ENCODE peak calls at places on chromosomes 2 and 18, in six cellular contexts. One of them, this sample, is unnamed.
A peak's percentile ranks its signal among the peaks of the same experiment; 100 is the strongest.

GRCh38 chr2:240184656-240185055 is 44.2 kb upstream of the OTOS start:
- DNase-seq in foreskin fibroblast: no peak
- DNase-seq in stomach: no peak
- DNase-seq in Peyer's patch: no peak
- DNase-seq in fibroblast of the aortic adventitia: no peak
- DNase-seq in fibroblast of mammary gland: no peak
- DNase-seq in this sample: no peak

GRCh38 chr2:62293490-62294212 is 97.7 kb downstream of the B3GNT2 start:
- DNase-seq in foreskin fibroblast: no peak
- DNase-seq in stomach: peak; percentile 93
- DNase-seq in Peyer's patch: peak; percentile 86
- DNase-seq in fibroblast of the aortic adventitia: peak; percentile 33
- DNase-seq in fibroblast of mammary gland: peak; percentile 23
- DNase-seq in this sample: no peak

GRCh38 chr2:59706729-59707128 is 846.7 kb downstream of the BCL11A start:
- DNase-seq in foreskin fibroblast: no peak
- DNase-seq in stomach: no peak
- DNase-seq in Peyer's patch: no peak
- DNase-seq in fibroblast of the aortic adventitia: no peak
- DNase-seq in fibroblast of mammary gland: no peak
- DNase-seq in this sample: no peak

GRCh38 chr2:240611601-240612210 is 13.6 kb upstream of the GPR35 start:
- DNase-seq in foreskin fibroblast: no peak
- DNase-seq in stomach: no peak
- DNase-seq in Peyer's patch: peak; percentile 22
- DNase-seq in fibroblast of the aortic adventitia: no peak
- DNase-seq in fibroblast of mammary gland: no peak
- DNase-seq in this sample: no peak

GRCh38 chr18:21242141-21243040 is at the start of gene GREB1L:
- DNase-seq in foreskin fibroblast: peak; percentile 71
- DNase-seq in stomach: peak; percentile 63
- DNase-seq in Peyer's patch: peak; percentile 78
- DNase-seq in fibroblast of the aortic adventitia: peak; percentile 22
- DNase-seq in fibroblast of mammary gland: peak; percentile 59
- DNase-seq in this sample: peak; percentile 60

GRCh38 chr18:79133724-79134123 is 64.5 kb downstream of the ATP9B start:
- DNase-seq in foreskin fibroblast: no peak
- DNase-seq in stomach: no peak
- DNase-seq in Peyer's patch: no peak
- DNase-seq in fibroblast of the aortic adventitia: no peak
- DNase-seq in fibroblast of mammary gland: no peak
- DNase-seq in this sample: no peak

GRCh38 chr2:153890572-153890971 is 18.9 kb downstream of the GALNT13 start:
- DNase-seq in foreskin fibroblast: no peak
- DNase-seq in stomach: no peak
- DNase-seq in Peyer's patch: no peak
- DNase-seq in fibroblast of the aortic adventitia: no peak
- DNase-seq in fibroblast of mammary gland: no peak
- DNase-seq in this sample: no peak

GRCh38 chr2:150474326-150475074 is 13.0 kb downstream of the RND3 start:
- DNase-seq in foreskin fibroblast: peak; percentile 46
- DNase-seq in stomach: no peak
- DNase-seq in Peyer's patch: no peak
- DNase-seq in fibroblast of the aortic adventitia: peak; percentile 33
- DNase-seq in fibroblast of mammary gland: no peak
- DNase-seq in this sample: no peak

GRCh38 chr2:10226032-10226724 is 76.5 kb upstream of the HPCAL1 start:
- DNase-seq in foreskin fibroblast: no peak
- DNase-seq in stomach: no peak
- DNase-seq in Peyer's patch: peak; percentile 64
- DNase-seq in fibroblast of the aortic adventitia: no peak
- DNase-seq in fibroblast of mammary gland: no peak
- DNase-seq in this sample: no peak

GRCh38 chr2:46979611-46980010 is 64.0 kb upstream of the MCFD2 start:
- DNase-seq in foreskin fibroblast: no peak
- DNase-seq in stomach: no peak
- DNase-seq in Peyer's patch: no peak
- DNase-seq in fibroblast of the aortic adventitia: no peak
- DNase-seq in fibroblast of mammary gland: no peak
- DNase-seq in this sample: no peak

GRCh38 chr2:11467126-11467649 is 1.2 kb upstream of the E2F6 start:
- DNase-seq in foreskin fibroblast: no peak
- DNase-seq in stomach: no peak
- DNase-seq in Peyer's patch: no peak
- DNase-seq in fibroblast of the aortic adventitia: no peak
- DNase-seq in fibroblast of mammary gland: no peak
- DNase-seq in this sample: no peak

GRCh38 chr2:46269545-46270273 is 27.5 kb upstream of the EPAS1 start:
- DNase-seq in foreskin fibroblast: peak; percentile 11
- DNase-seq in stomach: no peak
- DNase-seq in Peyer's patch: no peak
- DNase-seq in fibroblast of the aortic adventitia: no peak
- DNase-seq in fibroblast of mammary gland: peak; percentile 79
- DNase-seq in this sample: no peak

GRCh38 chr2:16284941-16285625 is 344.7 kb downstream of the MYCN start:
- DNase-seq in foreskin fibroblast: no peak
- DNase-seq in stomach: no peak
- DNase-seq in Peyer's patch: no peak
- DNase-seq in fibroblast of the aortic adventitia: no peak
- DNase-seq in fibroblast of mammary gland: no peak
- DNase-seq in this sample: no peak

GRCh38 chr2:47506024-47506423 is 103.1 kb downstream of the MSH2 start:
- DNase-seq in foreskin fibroblast: no peak
- DNase-seq in stomach: no peak
- DNase-seq in Peyer's patch: no peak
- DNase-seq in fibroblast of the aortic adventitia: no peak
- DNase-seq in fibroblast of mammary gland: no peak
- DNase-seq in this sample: no peak

GRCh38 chr2:186503827-186504606 is 18.0 kb downstream of the ZC3H15 start:
- DNase-seq in foreskin fibroblast: peak; percentile 43
- DNase-seq in stomach: no peak
- DNase-seq in Peyer's patch: no peak
- DNase-seq in fibroblast of the aortic adventitia: peak; percentile 64
- DNase-seq in fibroblast of mammary gland: peak; percentile 51
- DNase-seq in this sample: no peak

GRCh38 chr2:224221455-224221913 is 180.4 kb downstream of the FAM124B start:
- DNase-seq in foreskin fibroblast: peak; percentile 97
- DNase-seq in stomach: no peak
- DNase-seq in Peyer's patch: no peak
- DNase-seq in fibroblast of the aortic adventitia: peak; percentile 98
- DNase-seq in fibroblast of mammary gland: peak; percentile 97
- DNase-seq in this sample: peak; percentile 98

GRCh38 chr2:72859831-72860262 is 27.4 kb upstream of the SPR start:
- DNase-seq in foreskin fibroblast: peak; percentile 78
- DNase-seq in stomach: peak; percentile 79
- DNase-seq in Peyer's patch: no peak
- DNase-seq in fibroblast of the aortic adventitia: peak; percentile 68
- DNase-seq in fibroblast of mammary gland: peak; percentile 58
- DNase-seq in this sample: peak; percentile 48

GRCh38 chr2:119483896-119484718 is 40.2 kb downstream of the SCTR start:
- DNase-seq in foreskin fibroblast: no peak
- DNase-seq in stomach: no peak
- DNase-seq in Peyer's patch: no peak
- DNase-seq in fibroblast of the aortic adventitia: no peak
- DNase-seq in fibroblast of mammary gland: no peak
- DNase-seq in this sample: no peak

GRCh38 chr2:149166958-149167810 is 128.7 kb downstream of the LYPD6B start:
- DNase-seq in foreskin fibroblast: no peak
- DNase-seq in stomach: no peak
- DNase-seq in Peyer's patch: no peak
- DNase-seq in fibroblast of the aortic adventitia: no peak
- DNase-seq in fibroblast of mammary gland: no peak
- DNase-seq in this sample: peak; percentile 31

GRCh38 chr18:70334728-70335329 is 46.0 kb downstream of the SOCS6 start:
- DNase-seq in foreskin fibroblast: peak; percentile 52
- DNase-seq in stomach: no peak
- DNase-seq in Peyer's patch: no peak
- DNase-seq in fibroblast of the aortic adventitia: peak; percentile 27
- DNase-seq in fibroblast of mammary gland: peak; percentile 67
- DNase-seq in this sample: peak; percentile 12

GRCh38 chr2:152427902-152428301 is 92.9 kb downstream of the FMNL2 start:
- DNase-seq in foreskin fibroblast: no peak
- DNase-seq in stomach: no peak
- DNase-seq in Peyer's patch: no peak
- DNase-seq in fibroblast of the aortic adventitia: no peak
- DNase-seq in fibroblast of mammary gland: no peak
- DNase-seq in this sample: no peak

GRCh38 chr2:64021578-64021977 is 2.4 kb upstream of the VPS54 start:
- DNase-seq in foreskin fibroblast: no peak
- DNase-seq in stomach: no peak
- DNase-seq in Peyer's patch: no peak
- DNase-seq in fibroblast of the aortic adventitia: no peak
- DNase-seq in fibroblast of mammary gland: no peak
- DNase-seq in this sample: no peak

GRCh38 chr2:240840435-240841060 is 20.5 kb upstream of the KIF1A start:
- DNase-seq in foreskin fibroblast: peak; percentile 84
- DNase-seq in stomach: peak; percentile 60
- DNase-seq in Peyer's patch: no peak
- DNase-seq in fibroblast of the aortic adventitia: peak; percentile 67
- DNase-seq in fibroblast of mammary gland: peak; percentile 66
- DNase-seq in this sample: peak; percentile 76

GRCh38 chr2:27194538-27195354 is 17.1 kb upstream of the ATRAID start:
- DNase-seq in foreskin fibroblast: no peak
- DNase-seq in stomach: no peak
- DNase-seq in Peyer's patch: no peak
- DNase-seq in fibroblast of the aortic adventitia: no peak
- DNase-seq in fibroblast of mammary gland: no peak
- DNase-seq in this sample: no peak

GRCh38 chr2:127208313-127208712 is 11.8 kb downstream of the CYP27C1 start:
- DNase-seq in foreskin fibroblast: peak; percentile 34
- DNase-seq in stomach: no peak
- DNase-seq in Peyer's patch: no peak
- DNase-seq in fibroblast of the aortic adventitia: no peak
- DNase-seq in fibroblast of mammary gland: no peak
- DNase-seq in this sample: no peak

GRCh38 chr18:49050462-49050861 is 99.7 kb upstream of the SMAD7 start:
- DNase-seq in foreskin fibroblast: no peak
- DNase-seq in stomach: no peak
- DNase-seq in Peyer's patch: no peak
- DNase-seq in fibroblast of the aortic adventitia: no peak
- DNase-seq in fibroblast of mammary gland: no peak
- DNase-seq in this sample: no peak

GRCh38 chr2:135840601-135841000 is 3.6 kb upstream of the LCT start:
- DNase-seq in foreskin fibroblast: peak; percentile 51
- DNase-seq in stomach: no peak
- DNase-seq in Peyer's patch: no peak
- DNase-seq in fibroblast of the aortic adventitia: peak; percentile 50
- DNase-seq in fibroblast of mammary gland: peak; percentile 31
- DNase-seq in this sample: no peak

GRCh38 chr18:13570216-13570615 is 156.1 kb downstream of the FAM210A start:
- DNase-seq in foreskin fibroblast: no peak
- DNase-seq in stomach: no peak
- DNase-seq in Peyer's patch: no peak
- DNase-seq in fibroblast of the aortic adventitia: no peak
- DNase-seq in fibroblast of mammary gland: no peak
- DNase-seq in this sample: no peak

GRCh38 chr2:11889101-11889850 is 142.8 kb downstream of the LPIN1 start:
- DNase-seq in foreskin fibroblast: no peak
- DNase-seq in stomach: no peak
- DNase-seq in Peyer's patch: no peak
- DNase-seq in fibroblast of the aortic adventitia: no peak
- DNase-seq in fibroblast of mammary gland: no peak
- DNase-seq in this sample: no peak

GRCh38 chr2:85827879-85828569 is 60.8 kb downstream of the ST3GAL5 start:
- DNase-seq in foreskin fibroblast: no peak
- DNase-seq in stomach: no peak
- DNase-seq in Peyer's patch: no peak
- DNase-seq in fibroblast of the aortic adventitia: no peak
- DNase-seq in fibroblast of mammary gland: no peak
- DNase-seq in this sample: no peak

GRCh38 chr2:85831735-85832134 is 57.1 kb downstream of the ST3GAL5 start:
- DNase-seq in foreskin fibroblast: no peak
- DNase-seq in stomach: no peak
- DNase-seq in Peyer's patch: no peak
- DNase-seq in fibroblast of the aortic adventitia: no peak
- DNase-seq in fibroblast of mammary gland: no peak
- DNase-seq in this sample: no peak

GRCh38 chr2:85826990-85827878 is 61.6 kb downstream of the ST3GAL5 start:
- DNase-seq in foreskin fibroblast: peak; percentile 80
- DNase-seq in stomach: peak; percentile 82
- DNase-seq in Peyer's patch: peak; percentile 76
- DNase-seq in fibroblast of the aortic adventitia: peak; percentile 68
- DNase-seq in fibroblast of mammary gland: peak; percentile 53
- DNase-seq in this sample: peak; percentile 46

GRCh38 chr2:85828725-85829124 is 60.1 kb downstream of the ST3GAL5 start:
- DNase-seq in foreskin fibroblast: no peak
- DNase-seq in stomach: no peak
- DNase-seq in Peyer's patch: no peak
- DNase-seq in fibroblast of the aortic adventitia: peak; percentile 58
- DNase-seq in fibroblast of mammary gland: no peak
- DNase-seq in this sample: no peak

GRCh38 chr2:85830645-85831044 is 58.1 kb downstream of the ST3GAL5 start:
- DNase-seq in foreskin fibroblast: no peak
- DNase-seq in stomach: no peak
- DNase-seq in Peyer's patch: no peak
- DNase-seq in fibroblast of the aortic adventitia: no peak
- DNase-seq in fibroblast of mammary gland: no peak
- DNase-seq in this sample: no peak
- TF ChIP-seq CTCF in foreskin fibroblast: no peak
- TF ChIP-seq CTCF in stomach: no peak
- TF ChIP-seq CTCF in Peyer's patch: no peak
- TF ChIP-seq CTCF in fibroblast of the aortic adventitia: no peak
- TF ChIP-seq CTCF in fibroblast of mammary gland: peak; percentile 17
- TF ChIP-seq CTCF in this sample: peak; percentile 41

GRCh38 chr2:220053919-220054318 is 426.5 kb downstream of the SLC4A3 start:
- DNase-seq in foreskin fibroblast: peak; percentile 34
- DNase-seq in stomach: no peak
- DNase-seq in Peyer's patch: no peak
- DNase-seq in fibroblast of the aortic adventitia: no peak
- DNase-seq in fibroblast of mammary gland: peak; percentile 58
- DNase-seq in this sample: no peak
- TF ChIP-seq CTCF in foreskin fibroblast: peak; percentile 26
- TF ChIP-seq CTCF in stomach: no peak
- TF ChIP-seq CTCF in Peyer's patch: no peak
- TF ChIP-seq CTCF in fibroblast of the aortic adventitia: no peak
- TF ChIP-seq CTCF in fibroblast of mammary gland: peak; percentile 50
- TF ChIP-seq CTCF in this sample: peak; percentile 60

GRCh38 chr2:44668336-44668735 is 273.2 kb upstream of the SIX3 start:
- DNase-seq in foreskin fibroblast: no peak
- DNase-seq in stomach: no peak
- DNase-seq in Peyer's patch: no peak
- DNase-seq in fibroblast of the aortic adventitia: no peak
- DNase-seq in fibroblast of mammary gland: peak; percentile 14
- DNase-seq in this sample: no peak
- TF ChIP-seq CTCF in foreskin fibroblast: no peak
- TF ChIP-seq CTCF in stomach: no peak
- TF ChIP-seq CTCF in Peyer's patch: no peak
- TF ChIP-seq CTCF in fibroblast of the aortic adventitia: no peak
- TF ChIP-seq CTCF in fibroblast of mammary gland: peak; percentile 42
- TF ChIP-seq CTCF in this sample: no peak

DNA sequence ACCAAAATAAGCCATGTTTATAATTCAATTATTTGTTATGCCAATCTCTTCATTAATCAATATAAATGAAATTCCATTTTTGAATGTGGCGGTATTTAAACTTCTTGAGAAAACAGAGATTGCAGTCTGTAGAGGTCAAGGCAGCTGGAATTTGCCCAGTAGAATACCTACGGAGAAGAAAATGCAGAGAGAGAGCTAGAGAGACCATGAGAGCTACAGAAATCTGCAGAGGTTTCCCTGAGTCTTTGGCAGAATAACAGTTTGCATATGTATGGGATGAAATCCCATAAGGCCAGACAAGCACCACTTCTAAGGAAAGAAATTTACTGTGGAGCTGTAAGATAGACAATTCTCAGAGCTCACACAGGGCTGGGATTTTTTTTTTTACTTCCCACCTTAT is 23.6 kb upstream of the TMEFF2 start:
- DNase-seq in foreskin fibroblast: no peak
- DNase-seq in stomach: no peak
- DNase-seq in Peyer's patch: no peak
- DNase-seq in fibroblast of the aortic adventitia: no peak
- DNase-seq in fibroblast of mammary gland: no peak
- DNase-seq in this sample: no peak
- TF ChIP-seq CTCF in foreskin fibroblast: no peak
- TF ChIP-seq CTCF in stomach: no peak
- TF ChIP-seq CTCF in Peyer's patch: no peak
- TF ChIP-seq CTCF in fibroblast of the aortic adventitia: no peak
- TF ChIP-seq CTCF in fibroblast of mammary gland: no peak
- TF ChIP-seq CTCF in this sample: no peak